ENCODE peak calls at places on chromosomes 7 and 10, in six cellular contexts. One of them, this sample, is unnamed.

GRCh38 chr7:114086491-114086905 is 167.7 kb upstream of the PPP1R3A start:
- DNase-seq in trophoblast cell: peak
- DNase-seq in IMR-90: no peak
- DNase-seq in mesenchymal stem cell: no peak
- DNase-seq in H9: peak
- DNase-seq in H1: peak
- DNase-seq in this sample: no peak

GRCh38 chr10:113866551-113867394 is 12.3 kb downstream of the NHLRC2 start:
- DNase-seq in H9: no peak
- DNase-seq in trophoblast cell: no peak
- DNase-seq in IMR-90: no peak
- DNase-seq in mesenchymal stem cell: no peak
- DNase-seq in H1: no peak
- DNase-seq in this sample: no peak

GRCh38 chr7:47344171-47344955 is 237.5 kb downstream of the TNS3 start:
- DNase-seq in H9: no peak
- DNase-seq in IMR-90: no peak
- DNase-seq in trophoblast cell: no peak
- DNase-seq in mesenchymal stem cell: no peak
- DNase-seq in H1: no peak
- DNase-seq in this sample: no peak

GRCh38 chr7:55148571-55148970 is 129.8 kb downstream of the EGFR start:
- DNase-seq in trophoblast cell: no peak
- DNase-seq in H1: no peak
- DNase-seq in H9: no peak
- DNase-seq in mesenchymal stem cell: no peak
- DNase-seq in IMR-90: no peak
- DNase-seq in this sample: no peak

GRCh38 chr10:6014241-6014761 is 37.0 kb upstream of the IL15RA start:
- DNase-seq in H9: peak
- DNase-seq in trophoblast cell: peak
- DNase-seq in H1: peak
- DNase-seq in mesenchymal stem cell: peak
- DNase-seq in IMR-90: peak
- DNase-seq in this sample: no peak

GRCh38 chr10:100510533-100511308 is 8.9 kb downstream of the SEC31B start:
- DNase-seq in trophoblast cell: peak
- DNase-seq in IMR-90: peak
- DNase-seq in H9: no peak
- DNase-seq in mesenchymal stem cell: no peak
- DNase-seq in H1: no peak
- DNase-seq in this sample: no peak

GRCh38 chr7:24830440-24831050 is 73.3 kb upstream of the GSDME start:
- DNase-seq in trophoblast cell: no peak
- DNase-seq in mesenchymal stem cell: no peak
- DNase-seq in H1: no peak
- DNase-seq in IMR-90: no peak
- DNase-seq in H9: no peak
- DNase-seq in this sample: no peak

GRCh38 chr10:57992321-57993077 is 275.2 kb downstream of the IPMK start:
- DNase-seq in mesenchymal stem cell: no peak
- DNase-seq in H1: no peak
- DNase-seq in IMR-90: peak
- DNase-seq in trophoblast cell: peak
- DNase-seq in H9: no peak
- DNase-seq in this sample: no peak

GRCh38 chr10:63707254-63707910 is 186.2 kb downstream of the REEP3 start:
- DNase-seq in mesenchymal stem cell: peak
- DNase-seq in H1: no peak
- DNase-seq in H9: no peak
- DNase-seq in trophoblast cell: peak
- DNase-seq in IMR-90: peak
- DNase-seq in this sample: no peak

GRCh38 chr7:139034855-139035587 is 821 bp downstream of the ZC3HAV1L start:
- DNase-seq in H1: peak
- DNase-seq in trophoblast cell: no peak
- DNase-seq in H9: peak
- DNase-seq in IMR-90: peak
- DNase-seq in mesenchymal stem cell: peak
- DNase-seq in this sample: no peak

GRCh38 chr10:127182161-127182560 is 14.2 kb downstream of the INSYN2A start:
- DNase-seq in IMR-90: no peak
- DNase-seq in mesenchymal stem cell: no peak
- DNase-seq in H1: no peak
- DNase-seq in H9: no peak
- DNase-seq in trophoblast cell: no peak
- DNase-seq in this sample: no peak

GRCh38 chr10:2759203-2759602 is 308.1 kb upstream of the PFKP start:
- DNase-seq in mesenchymal stem cell: no peak
- DNase-seq in H1: no peak
- DNase-seq in IMR-90: no peak
- DNase-seq in H9: no peak
- DNase-seq in trophoblast cell: no peak
- DNase-seq in this sample: no peak

GRCh38 chr10:93718937-93719725 is 16.7 kb upstream of the FRA10AC1 start:
- DNase-seq in H9: peak
- DNase-seq in trophoblast cell: no peak
- DNase-seq in H1: no peak
- DNase-seq in IMR-90: no peak
- DNase-seq in mesenchymal stem cell: peak
- DNase-seq in this sample: no peak

GRCh38 chr7:98105942-98106544 is 619 bp upstream of the LMTK2 start:
- DNase-seq in H9: no peak
- DNase-seq in mesenchymal stem cell: no peak
- DNase-seq in IMR-90: no peak
- DNase-seq in trophoblast cell: peak
- DNase-seq in H1: no peak
- DNase-seq in this sample: no peak

GRCh38 chr10:71393841-71394475 is 2.8 kb upstream of the CDH23 start:
- DNase-seq in trophoblast cell: no peak
- DNase-seq in IMR-90: no peak
- DNase-seq in H1: peak
- DNase-seq in H9: peak
- DNase-seq in mesenchymal stem cell: no peak
- DNase-seq in this sample: no peak

GRCh38 chr10:20552382-20552781 is 344.7 kb downstream of the NEBL start:
- DNase-seq in IMR-90: no peak
- DNase-seq in H1: no peak
- DNase-seq in H9: no peak
- DNase-seq in trophoblast cell: peak
- DNase-seq in mesenchymal stem cell: peak
- DNase-seq in this sample: no peak

GRCh38 chr10:84695983-84696382 is 367.6 kb downstream of the CCSER2 start:
- DNase-seq in H9: no peak
- DNase-seq in trophoblast cell: no peak
- DNase-seq in H1: no peak
- DNase-seq in mesenchymal stem cell: no peak
- DNase-seq in IMR-90: no peak
- DNase-seq in this sample: no peak

GRCh38 chr7:142539901-142540300 is 209.4 kb upstream of the PRSS1 start:
- DNase-seq in mesenchymal stem cell: no peak
- DNase-seq in H1: no peak
- DNase-seq in trophoblast cell: no peak
- DNase-seq in H9: no peak
- DNase-seq in IMR-90: peak
- DNase-seq in this sample: no peak

GRCh38 chr7:112654322-112655216 is 135.6 kb downstream of the TMEM168 start:
- DNase-seq in trophoblast cell: peak
- DNase-seq in IMR-90: no peak
- DNase-seq in H9: no peak
- DNase-seq in mesenchymal stem cell: no peak
- DNase-seq in H1: no peak
- DNase-seq in this sample: no peak

GRCh38 chr10:114708717-114709352 is 50.8 kb upstream of the ABLIM1 start:
- DNase-seq in IMR-90: peak
- DNase-seq in H9: no peak
- DNase-seq in H1: no peak
- DNase-seq in trophoblast cell: peak
- DNase-seq in mesenchymal stem cell: peak
- DNase-seq in this sample: no peak

GRCh38 chr10:132544744-132545658 is 7.4 kb downstream of the INPP5A start:
- DNase-seq in H9: no peak
- DNase-seq in mesenchymal stem cell: no peak
- DNase-seq in IMR-90: no peak
- DNase-seq in trophoblast cell: no peak
- DNase-seq in H1: no peak
- DNase-seq in this sample: no peak

GRCh38 chr10:89518108-89518507 is 17.3 kb downstream of the SLC16A12 start:
- DNase-seq in mesenchymal stem cell: peak
- DNase-seq in H1: no peak
- DNase-seq in H9: no peak
- DNase-seq in trophoblast cell: no peak
- DNase-seq in IMR-90: no peak
- DNase-seq in this sample: no peak

GRCh38 chr7:1917221-1918062 is 247.4 kb downstream of the ELFN1 start:
- DNase-seq in mesenchymal stem cell: no peak
- DNase-seq in H1: no peak
- DNase-seq in trophoblast cell: no peak
- DNase-seq in H9: no peak
- DNase-seq in IMR-90: no peak
- DNase-seq in this sample: no peak

GRCh38 chr10:24456319-24456718 is 247.4 kb downstream of the KIAA1217 start:
- DNase-seq in H9: no peak
- DNase-seq in IMR-90: peak
- DNase-seq in mesenchymal stem cell: peak
- DNase-seq in H1: no peak
- DNase-seq in trophoblast cell: no peak
- DNase-seq in this sample: no peak

GRCh38 chr10:31773749-31774148 is 154.9 kb downstream of the ARHGAP12 start:
- DNase-seq in H9: no peak
- DNase-seq in trophoblast cell: no peak
- DNase-seq in IMR-90: no peak
- DNase-seq in H1: no peak
- DNase-seq in mesenchymal stem cell: no peak
- DNase-seq in this sample: no peak
- H2AFZ ChIP-seq in H9: no peak
- H2AFZ ChIP-seq in trophoblast cell: no peak
- H2AFZ ChIP-seq in IMR-90: peak
- H2AFZ ChIP-seq in H1: no peak
- H2AFZ ChIP-seq in mesenchymal stem cell: no peak
- H2AFZ ChIP-seq in this sample: peak

GRCh38 chr10:81297292-81297691 is 577.7 kb upstream of the NRG3 start:
- DNase-seq in mesenchymal stem cell: no peak
- DNase-seq in trophoblast cell: no peak
- DNase-seq in IMR-90: no peak
- DNase-seq in H9: no peak
- DNase-seq in H1: no peak
- DNase-seq in this sample: no peak
- H3K4me2 ChIP-seq in mesenchymal stem cell: no peak
- H3K4me2 ChIP-seq in trophoblast cell: no peak
- H3K4me2 ChIP-seq in IMR-90: no peak
- H3K4me2 ChIP-seq in H9: no peak
- H3K4me2 ChIP-seq in H1: no peak
- H3K4me2 ChIP-seq in this sample: no peak

GRCh38 chr7:107125475-107125874 is 43.3 kb upstream of the HBP1 start:
- DNase-seq in trophoblast cell: no peak
- DNase-seq in IMR-90: no peak
- DNase-seq in H1: no peak
- DNase-seq in mesenchymal stem cell: no peak
- DNase-seq in H9: no peak
- DNase-seq in this sample: no peak

GRCh38 chr7:107128748-107129147 is 40.1 kb upstream of the HBP1 start:
- DNase-seq in trophoblast cell: no peak
- DNase-seq in IMR-90: no peak
- DNase-seq in H1: no peak
- DNase-seq in mesenchymal stem cell: no peak
- DNase-seq in H9: no peak
- DNase-seq in this sample: no peak

GRCh38 chr7:107133396-107133795 is 35.4 kb upstream of the HBP1 start:
- DNase-seq in mesenchymal stem cell: no peak
- DNase-seq in H1: no peak
- DNase-seq in IMR-90: no peak
- DNase-seq in H9: no peak
- DNase-seq in trophoblast cell: no peak
- DNase-seq in this sample: no peak

GRCh38 chr7:107128217-107128616 is 40.6 kb upstream of the HBP1 start:
- DNase-seq in trophoblast cell: no peak
- DNase-seq in H1: no peak
- DNase-seq in mesenchymal stem cell: no peak
- DNase-seq in IMR-90: no peak
- DNase-seq in H9: no peak
- DNase-seq in this sample: no peak

DNA sequence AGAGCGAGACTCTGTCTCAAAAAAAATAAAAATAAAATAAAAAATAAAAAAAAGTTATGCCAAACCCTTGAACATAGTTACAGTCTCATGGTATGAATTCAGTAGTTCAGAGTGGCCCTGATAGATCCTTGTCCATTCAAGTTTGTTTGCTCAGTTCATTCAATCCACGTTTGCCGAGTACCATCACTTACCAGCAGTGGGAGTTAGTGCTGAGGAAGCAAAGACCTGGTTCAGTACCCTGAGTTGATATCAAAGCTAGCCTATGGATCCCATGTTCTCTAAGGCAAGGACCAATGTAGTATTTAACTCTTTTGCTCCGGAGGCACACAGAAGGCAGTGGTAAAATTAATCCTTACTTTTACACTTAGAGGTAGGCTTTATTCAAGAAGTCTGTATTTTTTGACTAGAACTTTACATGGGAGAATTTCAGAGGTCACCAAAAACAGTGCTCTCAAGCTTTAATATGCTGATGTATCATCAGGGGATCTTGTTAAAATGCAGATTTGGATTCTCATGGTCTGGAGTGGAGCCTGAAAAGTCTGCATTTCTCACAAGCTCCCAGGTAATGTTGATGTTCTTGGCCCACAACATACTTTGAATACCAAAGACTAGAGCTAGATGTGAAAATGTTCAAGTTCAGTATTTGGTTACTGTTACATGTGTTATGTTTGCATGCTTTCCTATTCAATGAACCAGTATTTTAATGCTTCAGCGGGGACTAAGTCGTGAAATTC is 38.1 kb upstream of the HBP1 start:
- DNase-seq in trophoblast cell: peak
- DNase-seq in H9: peak
- DNase-seq in IMR-90: no peak
- DNase-seq in mesenchymal stem cell: no peak
- DNase-seq in H1: no peak
- DNase-seq in this sample: no peak
- H3K18ac ChIP-seq in trophoblast cell: no peak
- H3K18ac ChIP-seq in H9: no peak
- H3K18ac ChIP-seq in IMR-90: no peak
- H3K18ac ChIP-seq in mesenchymal stem cell: no peak
- H3K18ac ChIP-seq in H1: no peak
- H3K18ac ChIP-seq in this sample: no peak

DNA sequence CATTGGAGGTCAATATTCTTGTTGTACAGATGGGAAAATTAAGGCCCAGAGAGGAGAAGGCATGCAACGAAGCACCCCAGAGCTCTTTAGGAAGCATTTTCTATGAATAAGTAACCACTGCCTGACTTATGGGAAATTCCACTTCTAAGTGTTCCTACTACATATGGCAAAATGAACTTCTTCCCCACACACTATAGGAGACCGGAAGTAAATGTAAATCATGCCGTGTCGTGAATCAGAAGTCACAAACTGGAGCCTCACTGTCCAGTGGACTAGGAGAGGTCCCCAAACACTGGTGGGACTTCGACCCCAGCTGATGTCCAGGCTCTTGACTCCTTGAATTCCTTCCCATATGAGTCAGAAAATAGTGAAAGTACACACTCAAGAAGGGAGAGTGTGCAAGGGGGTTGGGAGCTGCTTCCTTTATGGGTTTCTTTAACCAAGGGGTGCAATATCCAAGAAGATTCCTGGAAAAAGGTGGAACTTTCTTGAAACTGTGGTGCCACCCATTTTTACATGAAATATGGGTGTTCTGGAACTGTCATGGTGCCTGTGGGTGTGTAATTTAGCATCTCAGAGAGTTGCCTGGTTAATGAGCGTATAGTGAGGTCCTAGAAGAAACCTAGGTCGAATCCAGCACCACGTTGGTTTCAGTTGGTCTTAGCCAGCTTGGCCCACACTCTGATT is 6.7 kb downstream of the RASSF4 start:
- DNase-seq in trophoblast cell: peak
- DNase-seq in IMR-90: no peak
- DNase-seq in mesenchymal stem cell: peak
- DNase-seq in H1: peak
- DNase-seq in H9: no peak
- DNase-seq in this sample: no peak
- H2AFZ ChIP-seq in trophoblast cell: no peak
- H2AFZ ChIP-seq in IMR-90: no peak
- H2AFZ ChIP-seq in mesenchymal stem cell: no peak
- H2AFZ ChIP-seq in H1: no peak
- H2AFZ ChIP-seq in H9: no peak
- H2AFZ ChIP-seq in this sample: no peak